ENCODE peak calls at places on chromosomes 6 and 20, in nine cellular contexts. One of them, this sample, is unnamed.

GRCh38 chr20:50283922-50284810 is 93.5 kb downstream of the CEBPB start:
- DNase-seq in mammary epithelial cell: peak; percentile 52
- DNase-seq in uterus: no peak
- DNase-seq in CD4-positive, alpha-beta T cell: no peak
- DNase-seq in SJSA1: peak; percentile 68
- DNase-seq in psoas muscle: peak; percentile 84
- DNase-seq in transverse colon: peak; percentile 48
- DNase-seq in A549: peak; percentile 80
- DNase-seq in GM23248: peak; percentile 86
- DNase-seq in this sample: peak; percentile 35

GRCh38 chr6:8180327-8181161 is 78.2 kb upstream of the EEF1E1 start:
- DNase-seq in psoas muscle: no peak
- DNase-seq in GM23248: peak; percentile 70
- DNase-seq in CD4-positive, alpha-beta T cell: no peak
- DNase-seq in SJSA1: peak; percentile 90
- DNase-seq in uterus: no peak
- DNase-seq in mammary epithelial cell: peak; percentile 55
- DNase-seq in transverse colon: no peak
- DNase-seq in A549: no peak
- DNase-seq in this sample: no peak

GRCh38 chr6:126050795-126051194 is 64.5 kb downstream of the TRMT11 start:
- DNase-seq in A549: peak; percentile 13
- DNase-seq in uterus: no peak
- DNase-seq in GM23248: no peak
- DNase-seq in transverse colon: no peak
- DNase-seq in CD4-positive, alpha-beta T cell: no peak
- DNase-seq in mammary epithelial cell: no peak
- DNase-seq in psoas muscle: no peak
- DNase-seq in SJSA1: no peak
- DNase-seq in this sample: no peak

GRCh38 chr6:25179051-25179778 is 100.0 kb upstream of the CARMIL1 start:
- DNase-seq in psoas muscle: no peak
- DNase-seq in GM23248: peak; percentile 81
- DNase-seq in mammary epithelial cell: no peak
- DNase-seq in uterus: no peak
- DNase-seq in transverse colon: no peak
- DNase-seq in A549: no peak
- DNase-seq in CD4-positive, alpha-beta T cell: no peak
- DNase-seq in SJSA1: peak; percentile 86
- DNase-seq in this sample: no peak

GRCh38 chr6:51702851-51703250 is 384.6 kb downstream of the PKHD1 start:
- DNase-seq in GM23248: no peak
- DNase-seq in SJSA1: no peak
- DNase-seq in CD4-positive, alpha-beta T cell: no peak
- DNase-seq in mammary epithelial cell: no peak
- DNase-seq in A549: no peak
- DNase-seq in psoas muscle: no peak
- DNase-seq in uterus: no peak
- DNase-seq in transverse colon: no peak
- DNase-seq in this sample: no peak

GRCh38 chr6:111750753-111751684 is 122.2 kb downstream of the FYN start:
- DNase-seq in transverse colon: peak; percentile 33
- DNase-seq in mammary epithelial cell: no peak
- DNase-seq in CD4-positive, alpha-beta T cell: peak; percentile 46
- DNase-seq in SJSA1: peak; percentile 55
- DNase-seq in psoas muscle: no peak
- DNase-seq in uterus: no peak
- DNase-seq in A549: no peak
- DNase-seq in GM23248: no peak
- DNase-seq in this sample: no peak

GRCh38 chr6:167268683-167269280 is 22.3 kb upstream of the UNC93A start:
- DNase-seq in mammary epithelial cell: no peak
- DNase-seq in GM23248: no peak
- DNase-seq in CD4-positive, alpha-beta T cell: no peak
- DNase-seq in A549: no peak
- DNase-seq in SJSA1: no peak
- DNase-seq in transverse colon: no peak
- DNase-seq in psoas muscle: no peak
- DNase-seq in uterus: no peak
- DNase-seq in this sample: no peak

GRCh38 chr20:57385940-57386339 is 5.3 kb upstream of the RBM38 start:
- DNase-seq in transverse colon: no peak
- DNase-seq in SJSA1: no peak
- DNase-seq in CD4-positive, alpha-beta T cell: no peak
- DNase-seq in GM23248: no peak
- DNase-seq in psoas muscle: peak; percentile 19
- DNase-seq in uterus: no peak
- DNase-seq in A549: no peak
- DNase-seq in mammary epithelial cell: no peak
- DNase-seq in this sample: no peak

GRCh38 chr6:7143161-7143974 is 35.6 kb downstream of the RREB1 start:
- DNase-seq in SJSA1: no peak
- DNase-seq in transverse colon: no peak
- DNase-seq in psoas muscle: no peak
- DNase-seq in GM23248: peak; percentile 68
- DNase-seq in CD4-positive, alpha-beta T cell: no peak
- DNase-seq in uterus: no peak
- DNase-seq in A549: no peak
- DNase-seq in mammary epithelial cell: no peak
- DNase-seq in this sample: no peak

GRCh38 chr6:106517699-106518098 is 111.6 kb downstream of the RTN4IP1 start:
- DNase-seq in transverse colon: no peak
- DNase-seq in uterus: no peak
- DNase-seq in SJSA1: no peak
- DNase-seq in A549: no peak
- DNase-seq in CD4-positive, alpha-beta T cell: no peak
- DNase-seq in mammary epithelial cell: no peak
- DNase-seq in psoas muscle: no peak
- DNase-seq in GM23248: no peak
- DNase-seq in this sample: no peak

GRCh38 chr6:109381007-109381746 is 1.1 kb downstream of the CD164 start:
- DNase-seq in GM23248: peak; percentile 59
- DNase-seq in A549: no peak
- DNase-seq in psoas muscle: no peak
- DNase-seq in SJSA1: peak; percentile 55
- DNase-seq in mammary epithelial cell: peak; percentile 55
- DNase-seq in transverse colon: no peak
- DNase-seq in uterus: no peak
- DNase-seq in CD4-positive, alpha-beta T cell: no peak
- DNase-seq in this sample: peak; percentile 57

GRCh38 chr6:1384549-1385128 is 4.7 kb upstream of the FOXF2 start:
- DNase-seq in A549: no peak
- DNase-seq in SJSA1: peak; percentile 90
- DNase-seq in mammary epithelial cell: no peak
- DNase-seq in psoas muscle: no peak
- DNase-seq in uterus: no peak
- DNase-seq in CD4-positive, alpha-beta T cell: no peak
- DNase-seq in GM23248: no peak
- DNase-seq in transverse colon: no peak
- DNase-seq in this sample: no peak

GRCh38 chr6:143596857-143597256 is 80.9 kb upstream of the PHACTR2 start:
- DNase-seq in uterus: peak; percentile 30
- DNase-seq in CD4-positive, alpha-beta T cell: no peak
- DNase-seq in SJSA1: no peak
- DNase-seq in mammary epithelial cell: no peak
- DNase-seq in psoas muscle: peak; percentile 71
- DNase-seq in transverse colon: no peak
- DNase-seq in A549: no peak
- DNase-seq in GM23248: peak; percentile 74
- DNase-seq in this sample: no peak

GRCh38 chr20:20441259-20441658 is 73.4 kb downstream of the INSM1 start:
- DNase-seq in CD4-positive, alpha-beta T cell: no peak
- DNase-seq in mammary epithelial cell: no peak
- DNase-seq in A549: no peak
- DNase-seq in psoas muscle: no peak
- DNase-seq in GM23248: no peak
- DNase-seq in transverse colon: no peak
- DNase-seq in SJSA1: no peak
- DNase-seq in uterus: no peak
- DNase-seq in this sample: no peak

GRCh38 chr20:1722513-1723050 is 65.0 kb upstream of the SIRPG start:
- DNase-seq in SJSA1: no peak
- DNase-seq in mammary epithelial cell: no peak
- DNase-seq in GM23248: no peak
- DNase-seq in psoas muscle: no peak
- DNase-seq in uterus: no peak
- DNase-seq in transverse colon: no peak
- DNase-seq in CD4-positive, alpha-beta T cell: no peak
- DNase-seq in A549: no peak
- DNase-seq in this sample: no peak

GRCh38 chr6:12137480-12137879 is 125.4 kb downstream of the HIVEP1 start:
- DNase-seq in psoas muscle: no peak
- DNase-seq in GM23248: peak; percentile 86
- DNase-seq in SJSA1: peak; percentile 61
- DNase-seq in A549: peak; percentile 65
- DNase-seq in transverse colon: peak; percentile 23
- DNase-seq in mammary epithelial cell: peak; percentile 37
- DNase-seq in uterus: peak; percentile 27
- DNase-seq in CD4-positive, alpha-beta T cell: no peak
- DNase-seq in this sample: peak; percentile 43

GRCh38 chr20:10408427-10408826 is 25.6 kb downstream of the MKKS start:
- DNase-seq in CD4-positive, alpha-beta T cell: no peak
- DNase-seq in GM23248: no peak
- DNase-seq in mammary epithelial cell: no peak
- DNase-seq in SJSA1: no peak
- DNase-seq in psoas muscle: no peak
- DNase-seq in uterus: no peak
- DNase-seq in transverse colon: no peak
- DNase-seq in A549: no peak
- DNase-seq in this sample: no peak

GRCh38 chr6:93416575-93417420 is 2.6 kb downstream of the EPHA7 start:
- DNase-seq in transverse colon: peak; percentile 8
- DNase-seq in mammary epithelial cell: peak; percentile 11
- DNase-seq in CD4-positive, alpha-beta T cell: no peak
- DNase-seq in psoas muscle: peak; percentile 48
- DNase-seq in GM23248: peak; percentile 3
- DNase-seq in SJSA1: no peak
- DNase-seq in A549: peak; percentile 37
- DNase-seq in uterus: no peak
- DNase-seq in this sample: peak; percentile 78

GRCh38 chr6:158761746-158762145 is 57.4 kb downstream of the EZR start:
- DNase-seq in uterus: no peak
- DNase-seq in A549: no peak
- DNase-seq in SJSA1: no peak
- DNase-seq in GM23248: no peak
- DNase-seq in psoas muscle: no peak
- DNase-seq in mammary epithelial cell: no peak
- DNase-seq in CD4-positive, alpha-beta T cell: no peak
- DNase-seq in transverse colon: no peak
- DNase-seq in this sample: no peak

GRCh38 chr6:150145830-150146229 is 3.0 kb downstream of the PPP1R14C start:
- DNase-seq in A549: no peak
- DNase-seq in SJSA1: no peak
- DNase-seq in GM23248: no peak
- DNase-seq in psoas muscle: no peak
- DNase-seq in mammary epithelial cell: peak; percentile 68
- DNase-seq in uterus: no peak
- DNase-seq in CD4-positive, alpha-beta T cell: no peak
- DNase-seq in transverse colon: no peak
- DNase-seq in this sample: no peak

GRCh38 chr6:90432408-90432775 is 135.7 kb upstream of the BACH2 start:
- DNase-seq in GM23248: no peak
- DNase-seq in SJSA1: no peak
- DNase-seq in A549: no peak
- DNase-seq in uterus: no peak
- DNase-seq in psoas muscle: no peak
- DNase-seq in transverse colon: no peak
- DNase-seq in CD4-positive, alpha-beta T cell: no peak
- DNase-seq in mammary epithelial cell: no peak
- DNase-seq in this sample: no peak
- H3K9me3 ChIP-seq in GM23248: no peaks in the 10 kb centered on the region
- H3K9me3 ChIP-seq in SJSA1: peaks cover 2% of the 10 kb centered on the region
- H3K9me3 ChIP-seq in A549: peaks cover 6% of the 10 kb centered on the region
- H3K9me3 ChIP-seq in uterus: no peaks in the 10 kb centered on the region
- H3K9me3 ChIP-seq in psoas muscle: peaks cover 6% of the 10 kb centered on the region
- H3K9me3 ChIP-seq in transverse colon: peaks cover 10% of the 10 kb centered on the region
- H3K9me3 ChIP-seq in CD4-positive, alpha-beta T cell: peaks cover 19% of the 10 kb centered on the region
- H3K9me3 ChIP-seq in mammary epithelial cell: peaks cover 12% of the 10 kb centered on the region
- H3K9me3 ChIP-seq in this sample: peaks cover 12% of the 10 kb centered on the region

DNA sequence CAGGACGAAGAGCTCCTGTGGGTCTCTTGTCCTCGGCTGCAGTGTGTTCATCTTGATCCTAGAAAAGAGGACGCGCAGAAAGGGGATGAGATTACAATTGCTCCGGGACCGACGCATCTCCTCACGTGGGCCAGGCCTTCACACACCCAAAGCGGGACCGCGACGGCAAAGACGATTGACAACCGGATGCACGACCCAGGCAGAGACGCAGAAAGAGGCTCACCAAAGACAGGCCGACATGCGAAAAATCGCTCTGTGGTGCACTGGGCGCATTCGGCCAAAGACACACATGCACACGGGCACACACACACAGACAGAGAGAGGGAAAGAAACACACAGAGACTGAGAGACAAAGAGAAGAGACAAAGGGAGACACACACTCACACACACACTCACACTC is 1089.9 kb upstream of the DEFB115 start:
- DNase-seq in GM23248: no peak
- DNase-seq in uterus: no peak
- DNase-seq in A549: no peak
- DNase-seq in psoas muscle: no peak
- DNase-seq in CD4-positive, alpha-beta T cell: no peak
- DNase-seq in SJSA1: no peak
- DNase-seq in mammary epithelial cell: no peak
- DNase-seq in transverse colon: no peak
- DNase-seq in this sample: no peak
- H3K9me3 ChIP-seq in GM23248: no peaks in the 10 kb centered on the region
- H3K9me3 ChIP-seq in uterus: no peaks in the 10 kb centered on the region
- H3K9me3 ChIP-seq in A549: no peaks in the 10 kb centered on the region
- H3K9me3 ChIP-seq in psoas muscle: no peaks in the 10 kb centered on the region
- H3K9me3 ChIP-seq in CD4-positive, alpha-beta T cell: no peaks in the 10 kb centered on the region
- H3K9me3 ChIP-seq in SJSA1: no peaks in the 10 kb centered on the region
- H3K9me3 ChIP-seq in mammary epithelial cell: peaks cover 10% of the 10 kb centered on the region
- H3K9me3 ChIP-seq in transverse colon: no peaks in the 10 kb centered on the region
- H3K9me3 ChIP-seq in this sample: no peaks in the 10 kb centered on the region

GRCh38 chr20:42650345-42650744 is 539.4 kb downstream of the PTPRT start:
- DNase-seq in A549: no peak
- DNase-seq in SJSA1: no peak
- DNase-seq in mammary epithelial cell: no peak
- DNase-seq in uterus: no peak
- DNase-seq in CD4-positive, alpha-beta T cell: no peak
- DNase-seq in psoas muscle: no peak
- DNase-seq in transverse colon: no peak
- DNase-seq in GM23248: no peak
- DNase-seq in this sample: no peak
- H3K9me3 ChIP-seq in A549: peaks cover 3% of the 10 kb centered on the region
- H3K9me3 ChIP-seq in SJSA1: no peaks in the 10 kb centered on the region
- H3K9me3 ChIP-seq in mammary epithelial cell: peaks cover 34% of the 10 kb centered on the region
- H3K9me3 ChIP-seq in uterus: no peaks in the 10 kb centered on the region
- H3K9me3 ChIP-seq in CD4-positive, alpha-beta T cell: no peaks in the 10 kb centered on the region
- H3K9me3 ChIP-seq in psoas muscle: no peaks in the 10 kb centered on the region
- H3K9me3 ChIP-seq in transverse colon: no peaks in the 10 kb centered on the region
- H3K9me3 ChIP-seq in GM23248: no peaks in the 10 kb centered on the region
- H3K9me3 ChIP-seq in this sample: no peaks in the 10 kb centered on the region

DNA sequence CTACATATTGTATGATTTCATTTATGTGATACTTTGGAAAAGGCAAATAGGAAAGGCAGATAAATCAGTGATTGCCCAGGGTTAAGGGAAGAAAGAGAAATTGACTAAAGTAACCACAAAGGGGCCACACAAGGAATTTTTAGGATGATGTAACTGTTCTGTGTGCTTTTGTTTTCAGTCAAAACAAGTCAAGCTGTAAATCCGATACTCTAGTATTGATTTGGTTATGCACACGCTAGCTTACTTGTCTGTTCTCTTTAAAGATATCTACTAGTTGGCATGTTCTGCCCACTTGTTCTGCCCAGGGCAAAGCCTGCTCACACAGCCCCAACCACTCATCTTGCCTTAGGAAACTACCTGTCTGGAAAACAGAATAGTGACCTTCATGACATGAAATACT is 6.4 kb downstream of the FBXL4 start:
- DNase-seq in psoas muscle: no peak
- DNase-seq in CD4-positive, alpha-beta T cell: no peak
- DNase-seq in GM23248: no peak
- DNase-seq in A549: no peak
- DNase-seq in transverse colon: no peak
- DNase-seq in mammary epithelial cell: no peak
- DNase-seq in SJSA1: no peak
- DNase-seq in uterus: no peak
- DNase-seq in this sample: no peak
- H3K9me3 ChIP-seq in psoas muscle: peaks cover 14% of the 10 kb centered on the region
- H3K9me3 ChIP-seq in CD4-positive, alpha-beta T cell: peaks cover 29% of the 10 kb centered on the region
- H3K9me3 ChIP-seq in GM23248: no peaks in the 10 kb centered on the region
- H3K9me3 ChIP-seq in A549: peaks cover 19% of the 10 kb centered on the region
- H3K9me3 ChIP-seq in transverse colon: peaks cover 4% of the 10 kb centered on the region
- H3K9me3 ChIP-seq in mammary epithelial cell: peaks cover 3% of the 10 kb centered on the region
- H3K9me3 ChIP-seq in SJSA1: no peaks in the 10 kb centered on the region
- H3K9me3 ChIP-seq in uterus: no peaks in the 10 kb centered on the region
- H3K9me3 ChIP-seq in this sample: peaks cover 25% of the 10 kb centered on the region